ENCODE peak calls at places on chromosomes 16 and 17, in five cellular contexts. I is kidney epithelial cell, H is H7, G is BE2C, P is hepatocyte. E is an unnamed sample.
A peak's percentile ranks its signal among the peaks of the same experiment; 100 is the strongest.

GRCh38 chr16:27067138-27067537 is 411 bp downstream of the C16orf82 start:
- DNase-seq in I (no peak), H (peak; percentile 85), G (no peak), P (peak; percentile 19), E (no peak)

GRCh38 chr17:1031711-1032110 is 34.8 kb downstream of the TIMM22 start:
- DNase-seq in I (no peak), H (peak; percentile 93), G (no peak), P (peak; percentile 71), E (no peak)

GRCh38 chr17:83181991-83182619 is 102.7 kb downstream of the METRNL start:
- DNase-seq in I (no peak), H (no peak), G (peak; percentile 2), P (peak; percentile 2), E (no peak)

GRCh38 chr17:1455291-1455747 is 713 bp downstream of the CRK start:
- DNase-seq in I (no peak), H (peak; percentile 85), G (peak; percentile 59), P (peak; percentile 86), E (no peak)

GRCh38 chr17:7296189-7296861 is 1.9 kb upstream of the YBX2 start:
- DNase-seq in I (no peak), H (peak; percentile 96), G (peak; percentile 80), P (peak; percentile 93), E (no peak)

GRCh38 chr16:12833939-12834338 is 30.3 kb upstream of the CPPED1 start:
- DNase-seq in I (peak; percentile 51), H (peak; percentile 17), G (peak; percentile 43), P (peak; percentile 28), E (no peak)

GRCh38 chr16:67177743-67178699 is 5.7 kb downstream of the MATCAP1 start:
- DNase-seq in I (no peak), H (peak; percentile 100), G (peak; percentile 75), P (peak; percentile 91), E (no peak)

GRCh38 chr16:74275031-74275636 is 21.5 kb upstream of the PSMD7 start:
- DNase-seq in I (no peak), H (no peak), G (no peak), P (peak; percentile 17), E (no peak)

GRCh38 chr17:35051183-35051578 is 12.3 kb downstream of the RFFL start:
- DNase-seq in I (no peak), H (no peak), G (no peak), P (no peak), E (no peak)

DNA sequence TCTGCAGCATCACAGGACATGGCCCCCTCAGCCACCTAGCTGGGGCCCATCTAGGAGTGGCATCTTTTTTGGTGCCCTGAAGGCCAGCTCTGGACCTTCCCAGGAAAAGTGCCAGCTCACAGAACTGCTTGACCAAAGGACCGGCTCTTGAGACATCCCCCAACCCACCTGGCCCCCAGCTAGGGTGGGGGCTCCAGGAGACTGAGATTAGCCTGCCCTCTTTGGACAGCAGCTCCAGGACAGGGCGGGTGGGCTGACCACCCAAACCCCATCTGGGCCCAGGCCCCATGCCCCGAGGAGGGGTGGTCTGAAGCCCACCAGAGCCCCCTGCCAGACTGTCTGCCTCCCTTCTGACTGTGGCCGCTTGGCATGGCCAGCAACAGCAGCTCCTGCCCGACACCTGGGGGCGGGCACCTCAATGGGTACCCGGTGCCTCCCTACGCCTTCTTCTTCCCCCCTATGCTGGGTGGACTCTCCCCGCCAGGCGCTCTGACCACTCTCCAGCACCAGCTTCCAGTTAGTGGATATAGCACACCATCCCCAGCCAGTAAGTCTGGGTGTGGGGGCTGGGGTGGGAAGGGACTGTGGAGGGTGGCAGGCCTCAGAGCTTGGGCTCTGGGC is 22.0 kb downstream of the RARA start:
- DNase-seq in I (no peak), H (no peak), G (no peak), P (no peak), E (no peak)
- H3K4me3 ChIP-seq in I (no peak overlapping the region), H (no peak overlapping the region), G (no peak overlapping the region), P (no peak overlapping the region), E (no peak overlapping the region)

GRCh38 chr17:80287038-80287437 is 26.4 kb downstream of the RNF213 start:
- DNase-seq in I (no peak), H (no peak), G (no peak), P (no peak), E (no peak)
- H3K36me3 ChIP-seq in I (peaks cover 1% of the 10 kb centered on the region), H (peaks cover 15% of the 10 kb centered on the region), G (no peaks in the 10 kb centered on the region), P (no peaks in the 10 kb centered on the region), E (peaks cover 41% of the 10 kb centered on the region)

DNA sequence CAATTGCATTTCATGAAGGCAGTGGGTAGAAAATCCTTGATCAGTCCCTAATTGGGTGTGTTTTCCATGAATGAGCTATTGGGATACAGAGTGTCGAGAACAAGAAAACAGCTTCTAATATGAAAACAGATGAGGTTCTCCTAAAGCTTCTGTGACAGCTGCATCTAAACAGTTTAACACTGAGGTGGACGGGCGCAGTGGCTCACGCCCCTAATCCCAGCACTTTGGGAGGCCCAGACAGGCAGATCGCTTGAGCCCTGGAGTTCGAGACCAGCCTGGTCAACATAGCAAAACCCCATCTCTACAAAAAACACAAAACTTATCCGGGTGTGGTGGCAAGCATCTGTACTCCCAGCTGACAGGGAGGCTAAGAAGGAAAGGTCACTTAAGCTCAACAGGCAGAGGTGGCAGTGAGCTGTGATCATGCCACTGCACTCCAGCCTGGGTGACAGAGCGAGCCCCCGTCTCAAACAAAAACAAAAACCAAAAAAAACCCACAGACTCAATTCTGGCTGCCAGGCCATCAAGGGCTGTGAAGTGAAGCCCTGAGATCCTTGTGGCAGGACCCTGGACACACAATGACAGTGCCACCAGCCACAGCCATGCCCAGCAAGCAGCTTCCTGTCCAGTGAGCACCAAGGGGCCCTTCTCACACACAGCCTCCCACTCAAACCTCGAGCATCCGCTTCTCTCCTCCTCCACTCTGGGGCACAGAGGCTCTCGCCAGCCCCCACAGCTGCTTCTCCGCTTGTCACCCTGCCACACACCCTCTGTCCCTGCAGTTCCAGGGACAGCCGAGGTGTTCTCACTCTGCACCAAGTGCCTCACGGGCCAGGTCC is 44.0 kb downstream of the ANKRD11 start:
- DNase-seq in I (no peak), H (no peak), G (no peak), P (no peak), E (no peak)
- H3K4me3 ChIP-seq in I (no peak overlapping the region), H (no peak overlapping the region), G (no peak overlapping the region), P (no peak overlapping the region), E (no peak overlapping the region)

DNA sequence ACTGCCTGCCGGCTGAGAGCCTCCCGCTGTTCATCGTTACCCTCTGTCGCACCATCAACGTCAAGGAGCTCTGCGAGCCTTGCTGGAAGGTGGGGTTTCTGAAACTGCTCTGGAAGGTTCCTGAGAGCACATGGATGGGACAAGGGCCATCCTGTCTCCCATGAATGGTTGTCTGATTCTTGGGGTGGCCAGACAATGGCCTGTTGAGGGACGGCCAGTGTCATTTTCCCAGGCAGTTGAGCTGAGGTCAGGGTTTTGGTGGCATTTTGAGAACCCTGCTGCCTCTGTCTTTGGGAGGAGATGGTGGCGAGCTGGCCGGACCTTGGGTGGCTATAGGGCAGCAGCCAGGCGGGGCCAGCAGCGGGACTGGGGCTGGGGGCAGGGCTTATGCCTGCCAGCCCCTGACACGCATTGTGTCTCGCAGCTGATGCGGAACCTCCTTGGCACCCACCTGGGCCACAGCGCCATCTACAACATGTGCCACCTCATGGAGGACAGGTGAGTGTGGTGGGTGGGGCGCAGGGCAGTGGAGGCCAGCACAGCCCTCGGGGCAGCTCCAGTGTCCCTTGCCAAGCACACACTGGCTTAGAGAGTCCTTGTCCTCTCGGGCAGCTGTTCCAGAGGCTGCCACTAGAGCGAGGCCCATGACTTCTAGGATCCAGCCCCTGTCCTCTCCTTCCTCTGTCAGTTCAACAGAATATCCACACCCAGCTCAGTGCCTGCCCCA is 9.1 kb downstream of the TSC2 start:
- DNase-seq in I (no peak), H (peak; percentile 79), G (no peak), P (no peak), E (no peak)
- H3K36me3 ChIP-seq in I (peaks cover 2% of the 10 kb centered on the region), H (peaks cover 2% of the 10 kb centered on the region), G (peaks cover 9% of the 10 kb centered on the region), P (no peaks in the 10 kb centered on the region), E (peaks cover 35% of the 10 kb centered on the region)

GRCh38 chr16:84334058-84334457 is 34.3 kb upstream of the ATP2C2 start:
- DNase-seq in I (no peak), H (no peak), G (no peak), P (no peak), E (no peak)
- H3K4me3 ChIP-seq in I (no peak overlapping the region), H (no peak overlapping the region), G (no peak overlapping the region), P (no peak overlapping the region), E (no peak overlapping the region)

GRCh38 chr16:11681977-11682654 is 13.9 kb downstream of the SNN start:
- DNase-seq in I (no peak), H (no peak), G (no peak), P (no peak), E (no peak)
- H3K36me3 ChIP-seq in I (peaks cover 2% of the 10 kb centered on the region), H (peaks cover 10% of the 10 kb centered on the region), G (peaks cover 10% of the 10 kb centered on the region), P (no peaks in the 10 kb centered on the region), E (peaks cover 27% of the 10 kb centered on the region)

GRCh38 chr16:31527617-31528287 is at the start of gene AHSP:
- DNase-seq in I (no peak), H (peak; percentile 63), G (no peak), P (no peak), E (no peak)
- H3K4me3 ChIP-seq in I (no peak within 1 kb of the TSS), H (peak within 1 kb of the TSS; percentile 50), G (no peak within 1 kb of the TSS), P (no peak within 1 kb of the TSS), E (peak within 1 kb of the TSS; percentile 34)